ENCODE peak calls at places on chromosome 6, in five cellular contexts. B is MM.1S, D is Peyer's patch, V is dorsolateral prefrontal cortex, J is HCT116. P is an unnamed sample.

GRCh38 chr6:45946352-45946751 is 69.3 kb downstream of the CLIC5 start:
- DNase-seq in J (no peak), B (no peak), V (no peak), D (no peak), P (peak)

GRCh38 chr6:38943964-38944363 is 104.6 kb upstream of the GLP1R start:
- DNase-seq in J (no peak), V (no peak), B (no peak), D (no peak), P (no peak)

GRCh38 chr6:38907264-38907663 is 141.3 kb upstream of the GLP1R start:
- DNase-seq in V (no peak), D (no peak), J (no peak), B (no peak), P (no peak)

GRCh38 chr6:136587527-136587926 is 37.3 kb upstream of the MAP7 start:
- DNase-seq in D (no peak), B (no peak), J (no peak), V (no peak), P (no peak)

GRCh38 chr6:105504660-105505059 is 101.8 kb upstream of the PREP start:
- DNase-seq in V (no peak), B (no peak), J (no peak), D (no peak), P (no peak)

GRCh38 chr6:6649824-6650349 is 61.4 kb downstream of the LY86 start:
- DNase-seq in J (no peak), D (no peak), B (no peak), V (no peak), P (no peak)

GRCh38 chr6:105459049-105459448 is 56.2 kb upstream of the PREP start:
- DNase-seq in B (no peak), V (no peak), D (no peak), J (no peak), P (no peak)

GRCh38 chr6:87664943-87665342 is 37.1 kb downstream of the AKIRIN2 start:
- DNase-seq in V (no peak), D (no peak), B (no peak), J (no peak), P (no peak)

GRCh38 chr6:163756079-163756478 is 341.6 kb downstream of the QKI start:
- DNase-seq in J (no peak), D (no peak), B (peak), V (no peak), P (no peak)

GRCh38 chr6:89260832-89261231 is 43.7 kb upstream of the GABRR1 start:
- DNase-seq in D (no peak), J (no peak), B (no peak), V (no peak), P (no peak)

GRCh38 chr6:63637865-63638445 is 2.4 kb downstream of the PHF3 start:
- DNase-seq in J (no peak), B (no peak), D (no peak), V (no peak), P (no peak)

GRCh38 chr6:7604506-7604905 is 14.5 kb downstream of the SNRNP48 start:
- DNase-seq in V (no peak), D (no peak), B (no peak), J (no peak), P (no peak)

GRCh38 chr6:136784910-136785746 is 7.1 kb downstream of the MAP3K5 start:
- DNase-seq in J (no peak), B (no peak), D (no peak), V (no peak), P (no peak)

GRCh38 chr6:138004423-138005287 is 102.6 kb downstream of the PERP start:
- DNase-seq in B (peak), D (no peak), V (no peak), J (peak), P (peak)

GRCh38 chr6:113860165-113860955 is 3.2 kb downstream of the MARCKS start:
- DNase-seq in B (no peak), J (no peak), V (no peak), D (no peak), P (peak)

GRCh38 chr6:168648240-168648639 is 207.3 kb downstream of the SMOC2 start:
- DNase-seq in V (no peak), J (no peak), D (no peak), B (no peak), P (no peak)

GRCh38 chr6:138719011-138719635 is 54.4 kb upstream of the CCDC28A start:
- DNase-seq in V (no peak), D (no peak), J (no peak), B (no peak), P (no peak)

GRCh38 chr6:13461805-13462204 is 25.6 kb downstream of the GFOD1 start:
- DNase-seq in D (no peak), B (no peak), V (no peak), J (no peak), P (no peak)

GRCh38 chr6:17098538-17098937 is 3.3 kb upstream of the STMND1 start:
- DNase-seq in B (no peak), J (no peak), D (no peak), V (no peak), P (no peak)

GRCh38 chr6:107124934-107125348 is 9.6 kb upstream of the BEND3 start:
- DNase-seq in J (no peak), D (no peak), V (no peak), B (peak), P (no peak)

GRCh38 chr6:136647363-136647763 is 97.1 kb upstream of the MAP7 start:
- DNase-seq in B (no peak), J (no peak), D (no peak), V (no peak), P (no peak)

GRCh38 chr6:842141-842540 is 149.2 kb upstream of the EXOC2 start:
- DNase-seq in B (no peak), J (no peak), V (no peak), D (no peak), P (no peak)

GRCh38 chr6:37135835-37136694 is 33.9 kb upstream of the PIM1 start:
- DNase-seq in D (no peak), J (no peak), V (no peak), B (no peak), P (no peak)

GRCh38 chr6:37139223-37139962 is 30.6 kb upstream of the PIM1 start:
- DNase-seq in V (no peak), D (no peak), J (no peak), B (no peak), P (no peak)

GRCh38 chr6:37136821-37137200 is 33.1 kb upstream of the PIM1 start:
- DNase-seq in J (no peak), D (no peak), V (no peak), B (no peak), P (no peak)

GRCh38 chr6:37137201-37137880 is 32.6 kb upstream of the PIM1 start:
- DNase-seq in B (no peak), J (peak), D (no peak), V (no peak), P (peak)

DNA sequence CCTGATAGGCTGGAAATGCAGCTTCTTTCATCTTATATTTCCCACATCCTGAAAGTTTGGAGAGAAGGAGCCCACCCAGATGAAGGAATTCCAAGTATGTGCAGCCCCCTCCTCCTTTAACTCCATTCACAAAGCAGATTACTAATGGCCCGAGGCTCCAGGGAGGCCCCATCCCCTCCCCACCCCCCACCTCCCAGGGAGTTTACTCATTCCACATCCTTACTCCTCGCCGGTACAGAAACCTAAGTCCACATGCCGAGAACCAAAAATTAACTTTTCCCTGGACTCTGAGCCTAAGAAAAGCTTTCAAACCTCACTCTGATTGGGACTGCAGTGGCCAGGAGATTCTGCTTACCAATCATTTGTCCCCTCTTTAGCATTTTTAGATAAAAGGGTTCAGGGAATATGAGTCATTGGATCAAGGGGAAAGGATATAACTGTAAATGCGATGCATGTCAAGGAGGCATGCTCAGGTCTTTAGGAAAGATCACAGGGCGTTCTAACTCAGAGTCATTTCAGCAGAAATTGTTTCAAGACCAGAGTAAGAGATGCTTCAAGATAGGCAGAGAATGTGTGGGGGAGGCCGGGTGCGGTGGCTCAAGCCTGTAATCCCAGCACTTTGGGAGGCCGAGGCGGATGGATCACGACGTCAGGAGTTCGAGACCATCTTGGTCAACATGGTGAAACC is 31.9 kb upstream of the PIM1 start:
- DNase-seq in B (no peak), J (no peak), V (no peak), D (no peak), P (peak)
- H3K27ac ChIP-seq in B (no peak), J (peak), V (no peak), D (peak), P (peak)

DNA sequence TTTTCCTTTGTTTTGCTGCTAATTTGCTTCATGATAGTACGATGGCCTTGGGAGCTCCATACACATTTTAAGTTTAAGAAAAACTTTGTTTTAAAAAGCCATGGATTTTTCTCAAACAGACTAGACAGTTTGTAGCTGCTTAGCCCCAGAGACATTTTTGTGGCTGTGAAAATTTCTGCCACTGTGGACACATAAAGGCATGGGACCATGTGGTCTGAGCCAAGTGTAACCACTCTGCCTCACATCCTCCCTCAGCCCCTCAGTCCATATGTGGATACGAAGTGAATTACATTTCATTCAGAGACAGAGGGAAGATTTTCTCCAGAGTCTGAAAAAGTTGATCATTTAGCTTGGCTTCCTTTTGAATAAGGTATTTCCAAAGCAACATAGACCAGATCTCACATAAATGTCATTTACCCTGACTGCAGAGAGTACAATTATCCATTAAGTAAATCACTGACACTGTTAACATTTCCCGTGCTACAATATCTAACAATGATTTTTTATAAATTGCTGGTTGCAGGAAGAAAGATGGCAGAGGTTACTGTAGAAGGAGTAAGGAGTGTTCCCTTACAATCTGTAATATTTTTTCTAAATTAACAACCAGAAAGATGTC is 87.4 kb downstream of the GJA1 start:
- DNase-seq in B (no peak), J (no peak), D (no peak), V (no peak), P (peak)
- H3K27ac ChIP-seq in B (no peak), J (no peak), D (peak), V (no peak), P (peak)

GRCh38 chr6:24932832-24933231 is 2.9 kb downstream of the RIPOR2 start:
- DNase-seq in D (no peak), B (no peak), V (no peak), J (no peak), P (no peak)
- H3K27ac ChIP-seq in D (peak), B (no peak), V (no peak), J (no peak), P (no peak)

GRCh38 chr6:25714765-25715164 is 39.8 kb upstream of the SLC17A4 start:
- DNase-seq in V (no peak), J (no peak), B (no peak), D (no peak), P (no peak)
- H3K27ac ChIP-seq in V (no peak), J (no peak), B (no peak), D (no peak), P (no peak)

DNA sequence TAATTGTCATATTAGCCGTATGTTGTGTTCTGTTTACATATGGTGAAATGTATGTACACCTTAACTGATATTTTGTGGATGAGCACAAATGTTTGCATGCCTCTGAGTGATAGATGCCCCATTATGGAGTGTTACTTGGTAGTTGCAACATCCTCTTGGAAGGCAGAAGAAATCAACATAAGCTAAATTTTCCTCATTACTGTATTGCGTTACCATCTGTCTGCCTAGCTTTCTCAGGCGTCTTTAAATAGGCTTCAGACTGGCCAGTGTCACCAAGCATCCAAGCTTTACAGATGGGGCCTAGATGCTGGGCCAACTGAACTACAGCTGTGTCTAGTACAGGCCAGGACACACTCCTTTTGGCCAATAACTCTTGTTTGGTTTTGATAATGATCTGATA is 250.6 kb downstream of the SAMD5 start:
- DNase-seq in B (no peak), V (no peak), D (no peak), J (no peak), P (no peak)
- H3K27ac ChIP-seq in B (no peak), V (no peak), D (no peak), J (peak), P (no peak)

GRCh38 chr6:135084916-135085269 is 30.3 kb upstream of the HBS1L start:
- DNase-seq in J (no peak), V (no peak), D (no peak), B (no peak), P (no peak)
- H3K27ac ChIP-seq in J (no peak), V (no peak), D (no peak), B (no peak), P (no peak)

P was measured in osteoblast.